ENCODE peak calls at places on chromosomes 16 and 17, in nine cellular contexts. Z, J, U, A, Y, P, N, F and V are unnamed samples.

GRCh38 chr17:46842835-46843234 is 8.5 kb upstream of the WNT9B start:
- DNase-seq in J (peak; percentile 27), Y (no peak), A (no peak), Z (no peak), N (no peak), U (no peak), P (no peak), F (no peak), V (peak; percentile 11)

GRCh38 chr17:27525316-27525715 is 69.1 kb downstream of the KSR1 start:
- DNase-seq in Y (no peak), A (no peak), U (no peak), Z (no peak), N (no peak), J (no peak), F (no peak), P (no peak), V (no peak)

GRCh38 chr17:65058151-65058550 is 1.6 kb upstream of the GNA13 start:
- DNase-seq in N (no peak), Z (no peak), U (no peak), A (no peak), Y (no peak), F (no peak), J (no peak), P (no peak), V (no peak)

GRCh38 chr17:73770115-73770848 is 126.0 kb upstream of the SDK2 start:
- DNase-seq in N (peak; percentile 88), A (no peak), U (peak; percentile 78), F (no peak), Z (peak; percentile 97), Y (peak; percentile 85), P (peak; percentile 56), J (no peak), V (peak; percentile 96)

GRCh38 chr17:33038740-33039139 is 47.1 kb downstream of the SPACA3 start:
- DNase-seq in J (peak; percentile 30), N (peak; percentile 15), A (peak; percentile 28), U (peak; percentile 2), F (peak; percentile 73), P (no peak), Z (no peak), Y (no peak), V (no peak)

GRCh38 chr17:17942846-17943245 is 29.4 kb downstream of the TOM1L2 start:
- DNase-seq in P (no peak), A (no peak), Z (no peak), J (no peak), F (no peak), N (no peak), U (no peak), Y (no peak), V (no peak)

GRCh38 chr16:11224894-11225676 is 30.9 kb downstream of the SOCS1 start:
- DNase-seq in J (peak; percentile 25), Z (no peak), P (no peak), F (no peak), Y (no peak), A (no peak), N (no peak), U (no peak), V (no peak)

GRCh38 chr16:48013476-48013875 is 142.3 kb downstream of the ABCC12 start:
- DNase-seq in Z (peak; percentile 80), J (no peak), A (no peak), P (no peak), Y (no peak), F (no peak), U (no peak), N (no peak), V (peak; percentile 78)

GRCh38 chr16:50585331-50585776 is 37.2 kb downstream of the NKD1 start:
- DNase-seq in J (no peak), A (no peak), Z (no peak), P (no peak), F (no peak), Y (peak; percentile 28), U (no peak), N (peak; percentile 33), V (no peak)

GRCh38 chr17:65370669-65371126 is 190.8 kb downstream of the AXIN2 start:
- DNase-seq in F (no peak), J (peak; percentile 81), A (no peak), N (peak; percentile 36), P (no peak), Z (no peak), Y (no peak), U (no peak), V (no peak)